ENCODE peak calls at places on chromosome 22, in six cellular contexts. One of them, this sample, is unnamed.

GRCh38 chr22:30235687-30236170 is 10.8 kb downstream of the LIF start:
- DNase-seq in Peyer's patch: no peak
- DNase-seq in fibroblast of lung: peak
- DNase-seq in PC-9: peak
- DNase-seq in skeletal muscle cell: peak
- DNase-seq in right cardiac atrium: no peak
- DNase-seq in this sample: no peak

GRCh38 chr22:28582806-28583205 is 96.8 kb downstream of the TTC28 start:
- DNase-seq in Peyer's patch: no peak
- DNase-seq in fibroblast of lung: peak
- DNase-seq in PC-9: no peak
- DNase-seq in skeletal muscle cell: peak
- DNase-seq in right cardiac atrium: no peak
- DNase-seq in this sample: no peak

GRCh38 chr22:38924197-38924952 is 33.0 kb upstream of the APOBEC3A start:
- DNase-seq in Peyer's patch: peak
- DNase-seq in fibroblast of lung: peak
- DNase-seq in PC-9: peak
- DNase-seq in skeletal muscle cell: peak
- DNase-seq in right cardiac atrium: peak
- DNase-seq in this sample: peak

GRCh38 chr22:31933816-31934482 is 10.4 kb upstream of the YWHAH start:
- DNase-seq in Peyer's patch: no peak
- DNase-seq in fibroblast of lung: no peak
- DNase-seq in PC-9: no peak
- DNase-seq in skeletal muscle cell: no peak
- DNase-seq in right cardiac atrium: no peak
- DNase-seq in this sample: peak

GRCh38 chr22:35930933-35931332 is 97.7 kb downstream of the RBFOX2 start:
- DNase-seq in Peyer's patch: no peak
- DNase-seq in fibroblast of lung: peak
- DNase-seq in PC-9: peak
- DNase-seq in skeletal muscle cell: peak
- DNase-seq in right cardiac atrium: no peak
- DNase-seq in this sample: no peak

GRCh38 chr22:44834065-44834464 is 81.7 kb downstream of the ARHGAP8 start:
- DNase-seq in Peyer's patch: no peak
- DNase-seq in fibroblast of lung: no peak
- DNase-seq in PC-9: no peak
- DNase-seq in skeletal muscle cell: no peak
- DNase-seq in right cardiac atrium: no peak
- DNase-seq in this sample: no peak

GRCh38 chr22:19223617-19224016 is 45.1 kb upstream of the SLC25A1 start:
- DNase-seq in Peyer's patch: peak
- DNase-seq in fibroblast of lung: no peak
- DNase-seq in PC-9: no peak
- DNase-seq in skeletal muscle cell: no peak
- DNase-seq in right cardiac atrium: no peak
- DNase-seq in this sample: no peak

GRCh38 chr22:23414727-23415489 is 165.2 kb downstream of the IGLL1 start:
- DNase-seq in Peyer's patch: no peak
- DNase-seq in fibroblast of lung: no peak
- DNase-seq in PC-9: no peak
- DNase-seq in skeletal muscle cell: no peak
- DNase-seq in right cardiac atrium: no peak
- DNase-seq in this sample: no peak

GRCh38 chr22:24424001-24424900 is 3.1 kb upstream of the ADORA2A start:
- DNase-seq in Peyer's patch: no peak
- DNase-seq in fibroblast of lung: no peak
- DNase-seq in PC-9: no peak
- DNase-seq in skeletal muscle cell: no peak
- DNase-seq in right cardiac atrium: peak
- DNase-seq in this sample: no peak

GRCh38 chr22:38706101-38706884 is 549 bp downstream of the GTPBP1 start:
- DNase-seq in Peyer's patch: peak
- DNase-seq in fibroblast of lung: peak
- DNase-seq in PC-9: no peak
- DNase-seq in skeletal muscle cell: no peak
- DNase-seq in right cardiac atrium: peak
- DNase-seq in this sample: peak

GRCh38 chr22:48943567-48944432 is 883.9 kb downstream of the BRD1 start:
- DNase-seq in Peyer's patch: peak
- DNase-seq in fibroblast of lung: no peak
- DNase-seq in PC-9: no peak
- DNase-seq in skeletal muscle cell: no peak
- DNase-seq in right cardiac atrium: no peak
- DNase-seq in this sample: peak

GRCh38 chr22:50676661-50677492 is 4.3 kb downstream of the SHANK3 start:
- DNase-seq in Peyer's patch: peak
- DNase-seq in fibroblast of lung: no peak
- DNase-seq in PC-9: peak
- DNase-seq in skeletal muscle cell: no peak
- DNase-seq in right cardiac atrium: no peak
- DNase-seq in this sample: no peak

GRCh38 chr22:50660306-50660705 is 12.3 kb upstream of the SHANK3 start:
- DNase-seq in Peyer's patch: no peak
- DNase-seq in fibroblast of lung: no peak
- DNase-seq in PC-9: peak
- DNase-seq in skeletal muscle cell: no peak
- DNase-seq in right cardiac atrium: no peak
- DNase-seq in this sample: no peak

GRCh38 chr22:48898524-48899377 is 928.9 kb downstream of the BRD1 start:
- DNase-seq in Peyer's patch: no peak
- DNase-seq in fibroblast of lung: no peak
- DNase-seq in PC-9: no peak
- DNase-seq in skeletal muscle cell: no peak
- DNase-seq in right cardiac atrium: no peak
- DNase-seq in this sample: no peak

GRCh38 chr22:49642741-49643140 is 184.9 kb downstream of the BRD1 start:
- DNase-seq in Peyer's patch: no peak
- DNase-seq in fibroblast of lung: no peak
- DNase-seq in PC-9: no peak
- DNase-seq in skeletal muscle cell: no peak
- DNase-seq in right cardiac atrium: peak
- DNase-seq in this sample: no peak

GRCh38 chr22:17780116-17780740 is 6.0 kb upstream of the BID start:
- DNase-seq in Peyer's patch: no peak
- DNase-seq in fibroblast of lung: no peak
- DNase-seq in PC-9: no peak
- DNase-seq in skeletal muscle cell: no peak
- DNase-seq in right cardiac atrium: no peak
- DNase-seq in this sample: no peak

GRCh38 chr22:22934543-22935055 is 47.0 kb downstream of the IGLL5 start:
- DNase-seq in Peyer's patch: no peak
- DNase-seq in fibroblast of lung: no peak
- DNase-seq in PC-9: no peak
- DNase-seq in skeletal muscle cell: no peak
- DNase-seq in right cardiac atrium: no peak
- DNase-seq in this sample: no peak

GRCh38 chr22:46586531-46587011 is 33.6 kb upstream of the GRAMD4 start:
- DNase-seq in Peyer's patch: peak
- DNase-seq in fibroblast of lung: no peak
- DNase-seq in PC-9: no peak
- DNase-seq in skeletal muscle cell: no peak
- DNase-seq in right cardiac atrium: peak
- DNase-seq in this sample: peak

GRCh38 chr22:24059121-24059520 is 48.0 kb downstream of the CABIN1 start:
- DNase-seq in Peyer's patch: no peak
- DNase-seq in fibroblast of lung: peak
- DNase-seq in PC-9: no peak
- DNase-seq in skeletal muscle cell: peak
- DNase-seq in right cardiac atrium: no peak
- DNase-seq in this sample: no peak

GRCh38 chr22:48855013-48855412 is 972.7 kb downstream of the BRD1 start:
- DNase-seq in Peyer's patch: no peak
- DNase-seq in fibroblast of lung: no peak
- DNase-seq in PC-9: no peak
- DNase-seq in skeletal muscle cell: no peak
- DNase-seq in right cardiac atrium: no peak
- DNase-seq in this sample: no peak

GRCh38 chr22:27687984-27688545 is 113.5 kb downstream of the MN1 start:
- DNase-seq in Peyer's patch: no peak
- DNase-seq in fibroblast of lung: peak
- DNase-seq in PC-9: peak
- DNase-seq in skeletal muscle cell: no peak
- DNase-seq in right cardiac atrium: no peak
- DNase-seq in this sample: no peak

GRCh38 chr22:42214625-42215415 is 55.6 kb downstream of the TCF20 start:
- DNase-seq in Peyer's patch: no peak
- DNase-seq in fibroblast of lung: no peak
- DNase-seq in PC-9: no peak
- DNase-seq in skeletal muscle cell: no peak
- DNase-seq in right cardiac atrium: peak
- DNase-seq in this sample: no peak

GRCh38 chr22:19520566-19521305 is 3.5 kb downstream of the CLDN5 start:
- DNase-seq in Peyer's patch: peak
- DNase-seq in fibroblast of lung: no peak
- DNase-seq in PC-9: no peak
- DNase-seq in skeletal muscle cell: no peak
- DNase-seq in right cardiac atrium: no peak
- DNase-seq in this sample: no peak

GRCh38 chr22:45475876-45476514 is 26.7 kb upstream of the FBLN1 start:
- DNase-seq in Peyer's patch: no peak
- DNase-seq in fibroblast of lung: no peak
- DNase-seq in PC-9: no peak
- DNase-seq in skeletal muscle cell: no peak
- DNase-seq in right cardiac atrium: peak
- DNase-seq in this sample: no peak

GRCh38 chr22:19062909-19063308 is 59.3 kb downstream of the DGCR2 start:
- DNase-seq in Peyer's patch: peak
- DNase-seq in fibroblast of lung: no peak
- DNase-seq in PC-9: no peak
- DNase-seq in skeletal muscle cell: no peak
- DNase-seq in right cardiac atrium: no peak
- DNase-seq in this sample: no peak

GRCh38 chr22:34975721-34976120 is 90.2 kb upstream of the ISX start:
- DNase-seq in Peyer's patch: no peak
- DNase-seq in fibroblast of lung: no peak
- DNase-seq in PC-9: no peak
- DNase-seq in skeletal muscle cell: no peak
- DNase-seq in right cardiac atrium: no peak
- DNase-seq in this sample: no peak

GRCh38 chr22:19811211-19811621 is 43.5 kb downstream of the GNB1L start:
- DNase-seq in Peyer's patch: peak
- DNase-seq in fibroblast of lung: no peak
- DNase-seq in PC-9: no peak
- DNase-seq in skeletal muscle cell: no peak
- DNase-seq in right cardiac atrium: no peak
- DNase-seq in this sample: peak

GRCh38 chr22:28891156-28891733 is 7.9 kb downstream of the ZNRF3 start:
- DNase-seq in Peyer's patch: no peak
- DNase-seq in fibroblast of lung: no peak
- DNase-seq in PC-9: no peak
- DNase-seq in skeletal muscle cell: no peak
- DNase-seq in right cardiac atrium: no peak
- DNase-seq in this sample: no peak

GRCh38 chr22:48883211-48883960 is 944.3 kb downstream of the BRD1 start:
- DNase-seq in Peyer's patch: peak
- DNase-seq in fibroblast of lung: no peak
- DNase-seq in PC-9: no peak
- DNase-seq in skeletal muscle cell: no peak
- DNase-seq in right cardiac atrium: no peak
- DNase-seq in this sample: no peak

GRCh38 chr22:22948651-22949611 is 61.3 kb downstream of the IGLL5 start:
- DNase-seq in Peyer's patch: no peak
- DNase-seq in fibroblast of lung: peak
- DNase-seq in PC-9: no peak
- DNase-seq in skeletal muscle cell: no peak
- DNase-seq in right cardiac atrium: no peak
- DNase-seq in this sample: no peak

GRCh38 chr22:19875061-19875530 is 20.4 kb upstream of the GNB1L start:
- DNase-seq in Peyer's patch: peak
- DNase-seq in fibroblast of lung: no peak
- DNase-seq in PC-9: no peak
- DNase-seq in skeletal muscle cell: no peak
- DNase-seq in right cardiac atrium: peak
- DNase-seq in this sample: peak

GRCh38 chr22:41171996-41172395 is 33.1 kb upstream of the L3MBTL2 start:
- DNase-seq in Peyer's patch: no peak
- DNase-seq in fibroblast of lung: no peak
- DNase-seq in PC-9: no peak
- DNase-seq in skeletal muscle cell: no peak
- DNase-seq in right cardiac atrium: no peak
- DNase-seq in this sample: no peak
- H3K4me3 ChIP-seq in Peyer's patch: no peak
- H3K4me3 ChIP-seq in fibroblast of lung: no peak
- H3K4me3 ChIP-seq in PC-9: no peak
- H3K4me3 ChIP-seq in skeletal muscle cell: no peak
- H3K4me3 ChIP-seq in right cardiac atrium: no peak
- H3K4me3 ChIP-seq in this sample: no peak

GRCh38 chr22:37213941-37214340 is 1.7 kb upstream of the SSTR3 start:
- DNase-seq in Peyer's patch: peak
- DNase-seq in fibroblast of lung: no peak
- DNase-seq in PC-9: no peak
- DNase-seq in skeletal muscle cell: no peak
- DNase-seq in right cardiac atrium: no peak
- DNase-seq in this sample: no peak

GRCh38 chr22:37213218-37213855 is 1.1 kb upstream of the SSTR3 start:
- DNase-seq in Peyer's patch: peak
- DNase-seq in fibroblast of lung: no peak
- DNase-seq in PC-9: no peak
- DNase-seq in skeletal muscle cell: no peak
- DNase-seq in right cardiac atrium: no peak
- DNase-seq in this sample: no peak

GRCh38 chr22:37211853-37212173 is 464 bp downstream of the SSTR3 start:
- DNase-seq in Peyer's patch: no peak
- DNase-seq in fibroblast of lung: no peak
- DNase-seq in PC-9: no peak
- DNase-seq in skeletal muscle cell: no peak
- DNase-seq in right cardiac atrium: peak
- DNase-seq in this sample: no peak

GRCh38 chr22:37211075-37211852 is 1.0 kb downstream of the SSTR3 start:
- DNase-seq in Peyer's patch: peak
- DNase-seq in fibroblast of lung: no peak
- DNase-seq in PC-9: no peak
- DNase-seq in skeletal muscle cell: no peak
- DNase-seq in right cardiac atrium: no peak
- DNase-seq in this sample: no peak

GRCh38 chr22:37212174-37212906 is at the start of gene SSTR3:
- DNase-seq in Peyer's patch: peak
- DNase-seq in fibroblast of lung: peak
- DNase-seq in PC-9: no peak
- DNase-seq in skeletal muscle cell: no peak
- DNase-seq in right cardiac atrium: no peak
- DNase-seq in this sample: no peak
- H3K4me3 ChIP-seq in Peyer's patch: no peak
- H3K4me3 ChIP-seq in fibroblast of lung: no peak
- H3K4me3 ChIP-seq in PC-9: no peak
- H3K4me3 ChIP-seq in skeletal muscle cell: no peak
- H3K4me3 ChIP-seq in right cardiac atrium: no peak
- H3K4me3 ChIP-seq in this sample: no peak

GRCh38 chr22:43829904-43830851 is 18.1 kb upstream of the EFCAB6 start:
- DNase-seq in Peyer's patch: peak
- DNase-seq in fibroblast of lung: peak
- DNase-seq in PC-9: no peak
- DNase-seq in skeletal muscle cell: peak
- DNase-seq in right cardiac atrium: peak
- DNase-seq in this sample: peak
- H3K4me3 ChIP-seq in Peyer's patch: no peak
- H3K4me3 ChIP-seq in fibroblast of lung: no peak
- H3K4me3 ChIP-seq in PC-9: no peak
- H3K4me3 ChIP-seq in skeletal muscle cell: no peak
- H3K4me3 ChIP-seq in right cardiac atrium: no peak
- H3K4me3 ChIP-seq in this sample: no peak

GRCh38 chr22:37248251-37248650 is 4.2 kb upstream of the RAC2 start:
- DNase-seq in Peyer's patch: peak
- DNase-seq in fibroblast of lung: no peak
- DNase-seq in PC-9: no peak
- DNase-seq in skeletal muscle cell: no peak
- DNase-seq in right cardiac atrium: peak
- DNase-seq in this sample: no peak
- H3K4me3 ChIP-seq in Peyer's patch: no peak
- H3K4me3 ChIP-seq in fibroblast of lung: no peak
- H3K4me3 ChIP-seq in PC-9: no peak
- H3K4me3 ChIP-seq in skeletal muscle cell: no peak
- H3K4me3 ChIP-seq in right cardiac atrium: no peak
- H3K4me3 ChIP-seq in this sample: no peak